ENCODE peak calls at places on chromosomes 1 and 21, in seven cellular contexts. One of them, this sample, is unnamed.

GRCh38 chr1:16029288-16029687 is 7.5 kb downstream of the CLCNKA start:
- DNase-seq in hepatocyte: no peak
- DNase-seq in coronary artery: no peak
- DNase-seq in breast epithelium: no peak
- DNase-seq in astrocyte of the spinal cord: no peak
- DNase-seq in BJ: no peak
- DNase-seq in left ventricle myocardium inferior: no peak
- DNase-seq in this sample: no peak

GRCh38 chr1:48493970-48494769 is 22.2 kb upstream of the SPATA6 start:
- DNase-seq in left ventricle myocardium inferior: no peak
- DNase-seq in breast epithelium: peak
- DNase-seq in astrocyte of the spinal cord: peak
- DNase-seq in BJ: peak
- DNase-seq in coronary artery: no peak
- DNase-seq in hepatocyte: peak
- DNase-seq in this sample: peak

GRCh38 chr1:10733967-10734366 is 62.5 kb downstream of the CASZ1 start:
- DNase-seq in coronary artery: no peak
- DNase-seq in hepatocyte: no peak
- DNase-seq in left ventricle myocardium inferior: no peak
- DNase-seq in breast epithelium: no peak
- DNase-seq in BJ: no peak
- DNase-seq in astrocyte of the spinal cord: no peak
- DNase-seq in this sample: no peak

GRCh38 chr1:44811714-44812151 is 3.4 kb downstream of the BTBD19 start:
- DNase-seq in coronary artery: peak
- DNase-seq in astrocyte of the spinal cord: peak
- DNase-seq in left ventricle myocardium inferior: peak
- DNase-seq in breast epithelium: no peak
- DNase-seq in hepatocyte: peak
- DNase-seq in BJ: peak
- DNase-seq in this sample: no peak

GRCh38 chr1:207965602-207966387 is 54.9 kb upstream of the CD34 start:
- DNase-seq in left ventricle myocardium inferior: no peak
- DNase-seq in breast epithelium: no peak
- DNase-seq in coronary artery: no peak
- DNase-seq in astrocyte of the spinal cord: no peak
- DNase-seq in BJ: no peak
- DNase-seq in hepatocyte: no peak
- DNase-seq in this sample: no peak

GRCh38 chr1:26409191-26409751 is 1.3 kb upstream of the LIN28A start:
- DNase-seq in hepatocyte: no peak
- DNase-seq in astrocyte of the spinal cord: no peak
- DNase-seq in coronary artery: no peak
- DNase-seq in breast epithelium: no peak
- DNase-seq in BJ: no peak
- DNase-seq in left ventricle myocardium inferior: no peak
- DNase-seq in this sample: no peak

GRCh38 chr1:3727042-3727824 is 25.0 kb upstream of the CCDC27 start:
- DNase-seq in astrocyte of the spinal cord: no peak
- DNase-seq in left ventricle myocardium inferior: no peak
- DNase-seq in BJ: no peak
- DNase-seq in hepatocyte: peak
- DNase-seq in breast epithelium: no peak
- DNase-seq in coronary artery: no peak
- DNase-seq in this sample: no peak

GRCh38 chr1:203121186-203122015 is 6.1 kb upstream of the ADORA1 start:
- DNase-seq in BJ: no peak
- DNase-seq in left ventricle myocardium inferior: no peak
- DNase-seq in hepatocyte: no peak
- DNase-seq in astrocyte of the spinal cord: no peak
- DNase-seq in breast epithelium: no peak
- DNase-seq in coronary artery: peak
- DNase-seq in this sample: no peak

GRCh38 chr1:111990878-111991760 is 1.7 kb upstream of the KCND3 start:
- DNase-seq in astrocyte of the spinal cord: no peak
- DNase-seq in left ventricle myocardium inferior: peak
- DNase-seq in coronary artery: peak
- DNase-seq in breast epithelium: peak
- DNase-seq in BJ: no peak
- DNase-seq in hepatocyte: peak
- DNase-seq in this sample: peak

GRCh38 chr21:42187976-42188653 is 30.8 kb upstream of the ABCG1 start:
- DNase-seq in BJ: no peak
- DNase-seq in astrocyte of the spinal cord: peak
- DNase-seq in hepatocyte: no peak
- DNase-seq in left ventricle myocardium inferior: no peak
- DNase-seq in breast epithelium: peak
- DNase-seq in coronary artery: no peak
- DNase-seq in this sample: no peak

GRCh38 chr1:233614173-233614742 is 352 bp downstream of the KCNK1 start:
- DNase-seq in hepatocyte: peak
- DNase-seq in BJ: no peak
- DNase-seq in coronary artery: no peak
- DNase-seq in left ventricle myocardium inferior: peak
- DNase-seq in breast epithelium: peak
- DNase-seq in astrocyte of the spinal cord: peak
- DNase-seq in this sample: peak
- H3K4me3 ChIP-seq in hepatocyte: peak
- H3K4me3 ChIP-seq in BJ: peak
- H3K4me3 ChIP-seq in coronary artery: peak
- H3K4me3 ChIP-seq in left ventricle myocardium inferior: peak
- H3K4me3 ChIP-seq in breast epithelium: peak
- H3K4me3 ChIP-seq in astrocyte of the spinal cord: peak
- H3K4me3 ChIP-seq in this sample: peak

DNA sequence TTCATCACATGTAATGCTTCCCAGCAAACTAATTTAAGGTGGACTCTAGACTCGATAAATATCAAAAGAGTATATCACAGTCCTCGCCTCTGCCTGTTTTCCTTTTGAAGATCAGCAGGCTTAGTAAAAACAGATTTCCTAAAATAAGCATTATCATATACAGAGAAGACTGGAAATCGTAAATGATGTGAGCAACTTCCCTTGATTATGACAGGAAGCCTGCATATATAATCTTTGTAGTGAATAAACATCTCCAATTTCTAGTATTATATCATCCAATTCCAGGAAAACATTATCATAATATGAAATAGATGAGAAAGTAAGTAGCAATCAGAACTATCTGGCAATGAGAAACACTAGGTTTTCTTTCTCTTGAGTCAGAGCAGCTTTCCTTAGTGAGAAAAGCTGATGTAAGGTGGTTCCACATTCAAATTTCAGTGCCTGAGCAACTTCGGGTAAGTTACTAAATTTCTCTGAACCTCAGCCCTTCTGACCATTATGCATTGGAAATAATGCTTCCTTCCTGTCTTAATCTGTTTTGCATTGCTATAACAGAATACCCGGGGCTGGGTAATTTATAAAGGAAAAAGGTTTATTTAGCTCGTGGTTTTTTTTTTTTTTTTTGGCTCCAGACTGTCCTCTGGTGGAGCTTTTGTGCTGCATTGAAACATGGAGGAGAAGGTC is 12.6 kb upstream of the POU2F1 start:
- DNase-seq in BJ: no peak
- DNase-seq in astrocyte of the spinal cord: no peak
- DNase-seq in coronary artery: no peak
- DNase-seq in breast epithelium: no peak
- DNase-seq in hepatocyte: no peak
- DNase-seq in left ventricle myocardium inferior: no peak
- DNase-seq in this sample: no peak
- TF ChIP-seq CTCF in BJ: peak
- TF ChIP-seq CTCF in astrocyte of the spinal cord: peak
- TF ChIP-seq CTCF in coronary artery: no peak
- TF ChIP-seq CTCF in breast epithelium: no peak
- TF ChIP-seq CTCF in hepatocyte: peak
- TF ChIP-seq CTCF in left ventricle myocardium inferior: peak
- TF ChIP-seq CTCF in this sample: peak

DNA sequence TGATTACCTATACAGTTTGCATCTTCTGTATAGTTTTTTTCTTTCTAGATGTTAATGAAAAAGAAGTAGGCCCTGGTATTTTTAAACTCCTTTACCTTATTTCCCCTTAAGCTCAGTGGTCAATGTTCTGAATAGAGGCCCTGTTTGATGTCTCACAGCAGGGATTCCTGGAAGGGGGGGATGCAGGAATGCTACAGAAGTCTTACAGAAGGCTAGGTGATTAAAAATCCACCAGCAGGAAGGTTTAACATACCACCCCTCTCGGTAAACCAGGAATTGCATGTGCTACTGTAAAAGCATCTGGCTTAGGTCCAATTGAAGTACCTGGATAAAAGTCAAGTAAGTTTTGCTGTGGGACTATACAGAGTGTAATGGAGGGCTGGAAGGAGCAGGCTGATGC is 78.3 kb downstream of the NOS1AP start:
- DNase-seq in left ventricle myocardium inferior: no peak
- DNase-seq in BJ: no peak
- DNase-seq in hepatocyte: no peak
- DNase-seq in coronary artery: no peak
- DNase-seq in breast epithelium: no peak
- DNase-seq in astrocyte of the spinal cord: peak
- DNase-seq in this sample: no peak
- H3K4me3 ChIP-seq in left ventricle myocardium inferior: no peak
- H3K4me3 ChIP-seq in BJ: no peak
- H3K4me3 ChIP-seq in hepatocyte: no peak
- H3K4me3 ChIP-seq in coronary artery: no peak
- H3K4me3 ChIP-seq in breast epithelium: no peak
- H3K4me3 ChIP-seq in astrocyte of the spinal cord: no peak
- H3K4me3 ChIP-seq in this sample: no peak

DNA sequence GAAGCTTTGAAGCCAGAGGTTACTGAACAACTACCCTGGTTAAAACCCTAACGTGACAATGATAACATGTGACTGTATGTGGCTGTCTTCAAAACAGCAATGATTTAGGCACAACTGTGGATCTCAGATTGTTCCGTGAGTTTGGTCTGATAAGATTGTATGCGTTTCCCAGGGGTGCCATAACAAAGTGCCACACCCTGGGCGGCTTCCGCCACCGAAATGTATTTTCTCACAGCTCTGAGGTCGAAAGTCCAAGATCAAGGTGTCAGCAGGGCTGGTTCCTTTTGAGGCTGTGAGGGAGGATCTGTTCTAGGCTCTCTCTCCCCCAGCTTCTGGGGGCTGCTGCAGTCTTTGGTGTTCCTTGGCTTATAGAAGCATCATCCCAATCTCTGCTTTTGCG is 29.5 kb upstream of the ERG start:
- DNase-seq in BJ: no peak
- DNase-seq in breast epithelium: no peak
- DNase-seq in coronary artery: no peak
- DNase-seq in left ventricle myocardium inferior: no peak
- DNase-seq in astrocyte of the spinal cord: no peak
- DNase-seq in hepatocyte: peak
- DNase-seq in this sample: no peak
- TF ChIP-seq CTCF in BJ: no peak
- TF ChIP-seq CTCF in breast epithelium: no peak
- TF ChIP-seq CTCF in coronary artery: no peak
- TF ChIP-seq CTCF in left ventricle myocardium inferior: no peak
- TF ChIP-seq CTCF in astrocyte of the spinal cord: no peak
- TF ChIP-seq CTCF in hepatocyte: no peak
- TF ChIP-seq CTCF in this sample: no peak

GRCh38 chr1:2194319-2194897 is at the start of gene FAAP20:
- DNase-seq in hepatocyte: peak
- DNase-seq in breast epithelium: no peak
- DNase-seq in left ventricle myocardium inferior: peak
- DNase-seq in astrocyte of the spinal cord: no peak
- DNase-seq in coronary artery: no peak
- DNase-seq in BJ: no peak
- DNase-seq in this sample: no peak

GRCh38 chr1:2190491-2190976 is 4.0 kb downstream of the FAAP20 start:
- DNase-seq in left ventricle myocardium inferior: no peak
- DNase-seq in breast epithelium: peak
- DNase-seq in coronary artery: no peak
- DNase-seq in BJ: no peak
- DNase-seq in hepatocyte: no peak
- DNase-seq in astrocyte of the spinal cord: no peak
- DNase-seq in this sample: no peak

GRCh38 chr1:2189459-2190425 is 4.8 kb downstream of the FAAP20 start:
- DNase-seq in coronary artery: peak
- DNase-seq in left ventricle myocardium inferior: peak
- DNase-seq in breast epithelium: peak
- DNase-seq in BJ: peak
- DNase-seq in astrocyte of the spinal cord: peak
- DNase-seq in hepatocyte: peak
- DNase-seq in this sample: peak

GRCh38 chr1:2193514-2194251 is 889 bp downstream of the FAAP20 start:
- DNase-seq in left ventricle myocardium inferior: no peak
- DNase-seq in coronary artery: no peak
- DNase-seq in BJ: no peak
- DNase-seq in breast epithelium: no peak
- DNase-seq in hepatocyte: no peak
- DNase-seq in astrocyte of the spinal cord: no peak
- DNase-seq in this sample: no peak

GRCh38 chr1:2192031-2192995 is 2.3 kb downstream of the FAAP20 start:
- DNase-seq in BJ: peak
- DNase-seq in coronary artery: no peak
- DNase-seq in breast epithelium: no peak
- DNase-seq in astrocyte of the spinal cord: peak
- DNase-seq in hepatocyte: peak
- DNase-seq in left ventricle myocardium inferior: no peak
- DNase-seq in this sample: no peak
- H3K4me3 ChIP-seq in BJ: no peak
- H3K4me3 ChIP-seq in coronary artery: peak
- H3K4me3 ChIP-seq in breast epithelium: no peak
- H3K4me3 ChIP-seq in astrocyte of the spinal cord: no peak
- H3K4me3 ChIP-seq in hepatocyte: no peak
- H3K4me3 ChIP-seq in left ventricle myocardium inferior: peak
- H3K4me3 ChIP-seq in this sample: no peak

GRCh38 chr21:43718872-43719747 is at the start of gene PDXK:
- DNase-seq in coronary artery: no peak
- DNase-seq in hepatocyte: peak
- DNase-seq in left ventricle myocardium inferior: peak
- DNase-seq in astrocyte of the spinal cord: peak
- DNase-seq in BJ: no peak
- DNase-seq in breast epithelium: peak
- DNase-seq in this sample: no peak
- TF ChIP-seq CTCF in coronary artery: no peak
- TF ChIP-seq CTCF in hepatocyte: peak
- TF ChIP-seq CTCF in left ventricle myocardium inferior: no peak
- TF ChIP-seq CTCF in astrocyte of the spinal cord: no peak
- TF ChIP-seq CTCF in BJ: no peak
- TF ChIP-seq CTCF in breast epithelium: no peak
- TF ChIP-seq CTCF in this sample: peak

This sample was measured in LNCaP clone FGC.